ENCODE peak calls at places on chromosome 7, in eight cellular contexts. R, Y, A, J, Z, D, M and O are unnamed samples.

GRCh38 chr7:79401254-79401653 is 52.2 kb downstream of the MAGI2 start:
- DNase-seq in R (no peak), Y (no peak), A (no peak), J (no peak), Z (no peak), D (no peak), M (no peak), O (no peak)

GRCh38 chr7:1917221-1918062 is 247.4 kb downstream of the ELFN1 start:
- DNase-seq in R (peak; percentile 73), Y (no peak), A (no peak), J (no peak), Z (no peak), D (no peak), M (no peak), O (no peak)

GRCh38 chr7:1848013-1848640 is 178.1 kb downstream of the ELFN1 start:
- DNase-seq in R (no peak), Y (no peak), A (no peak), J (no peak), Z (no peak), D (no peak), M (no peak), O (no peak)

GRCh38 chr7:47477191-47478016 is 104.5 kb downstream of the TNS3 start:
- DNase-seq in R (no peak), Y (no peak), A (no peak), J (no peak), Z (no peak), D (no peak), M (no peak), O (no peak)

GRCh38 chr7:87474046-87474445 is 1.4 kb downstream of the ABCB4 start:
- DNase-seq in R (peak; percentile 20), Y (no peak), A (no peak), J (no peak), Z (peak; percentile 6), D (no peak), M (no peak), O (no peak)

GRCh38 chr7:124550036-124550435 is 215.6 kb downstream of the GPR37 start:
- DNase-seq in R (no peak), Y (no peak), A (no peak), J (no peak), Z (no peak), D (no peak), M (no peak), O (no peak)

GRCh38 chr7:147245274-147245673 is 1128.7 kb downstream of the CNTNAP2 start:
- DNase-seq in R (peak; percentile 33), Y (peak; percentile 39), A (peak; percentile 47), J (peak; percentile 51), Z (peak; percentile 56), D (peak; percentile 15), M (no peak), O (peak; percentile 76)

GRCh38 chr7:137130751-137131158 is 212.8 kb downstream of the PTN start:
- DNase-seq in R (peak; percentile 76), Y (no peak), A (no peak), J (no peak), Z (no peak), D (no peak), M (no peak), O (peak; percentile 90)

GRCh38 chr7:49346200-49346899 is 422.0 kb downstream of the CDC14C start:
- DNase-seq in R (no peak), Y (no peak), A (no peak), J (no peak), Z (no peak), D (no peak), M (no peak), O (no peak)

GRCh38 chr7:41224063-41224763 is 478.7 kb downstream of the INHBA start:
- DNase-seq in R (peak; percentile 60), Y (no peak), A (no peak), J (no peak), Z (peak; percentile 97), D (no peak), M (peak; percentile 51), O (peak; percentile 98)

GRCh38 chr7:116236020-116236630 is 25.8 kb downstream of the TES start:
- DNase-seq in R (peak; percentile 77), Y (peak; percentile 35), A (peak; percentile 29), J (peak; percentile 56), Z (peak; percentile 74), D (no peak), M (no peak), O (peak; percentile 70)

GRCh38 chr7:38169862-38170261 is 8.2 kb upstream of the STARD3NL start:
- DNase-seq in R (peak; percentile 72), Y (no peak), A (no peak), J (no peak), Z (peak; percentile 79), D (no peak), M (no peak), O (peak; percentile 81)

GRCh38 chr7:105015631-105015965 is 1.6 kb downstream of the KMT2E start:
- DNase-seq in R (peak; percentile 63), Y (peak; percentile 66), A (peak; percentile 47), J (peak; percentile 76), Z (peak; percentile 27), D (no peak), M (no peak), O (peak; percentile 34)

GRCh38 chr7:50953820-50954219 is 171.1 kb upstream of the GRB10 start:
- DNase-seq in R (peak; percentile 50), Y (no peak), A (no peak), J (peak; percentile 26), Z (peak; percentile 96), D (no peak), M (no peak), O (peak; percentile 83)

GRCh38 chr7:5591547-5591899 is 167.9 kb upstream of the TNRC18 start:
- DNase-seq in R (peak; percentile 83), Y (peak; percentile 70), A (no peak), J (peak; percentile 71), Z (peak; percentile 84), D (peak; percentile 29), M (no peak), O (peak; percentile 69)

GRCh38 chr7:36370046-36370445 is 19.6 kb upstream of the ANLN start:
- DNase-seq in R (no peak), Y (no peak), A (no peak), J (no peak), Z (no peak), D (no peak), M (no peak), O (no peak)

GRCh38 chr7:113197274-113197673 is 78.9 kb upstream of the SMIM30 start:
- DNase-seq in R (peak; percentile 88), Y (no peak), A (no peak), J (no peak), Z (peak; percentile 53), D (no peak), M (no peak), O (peak; percentile 55)

GRCh38 chr7:140084972-140085371 is 22.2 kb upstream of the PARP12 start:
- DNase-seq in R (no peak), Y (no peak), A (no peak), J (no peak), Z (no peak), D (no peak), M (no peak), O (no peak)

GRCh38 chr7:44063547-44063893 is 1.8 kb downstream of the PGAM2 start:
- DNase-seq in R (no peak), Y (no peak), A (no peak), J (peak; percentile 41), Z (no peak), D (no peak), M (no peak), O (no peak)

GRCh38 chr7:44131173-44132009 is 8.0 kb upstream of the POLD2 start:
- DNase-seq in R (peak; percentile 21), Y (peak; percentile 36), A (peak; percentile 58), J (peak; percentile 48), Z (peak; percentile 64), D (no peak), M (no peak), O (peak; percentile 44)

GRCh38 chr7:105112440-105113418 is 98.7 kb downstream of the KMT2E start:
- DNase-seq in R (no peak), Y (no peak), A (no peak), J (no peak), Z (no peak), D (no peak), M (no peak), O (no peak)

GRCh38 chr7:120991133-120991532 is 2.6 kb downstream of the CPED1 start:
- DNase-seq in R (no peak), Y (no peak), A (no peak), J (no peak), Z (no peak), D (no peak), M (no peak), O (no peak)

GRCh38 chr7:28266377-28266776 is 85.8 kb upstream of the JAZF1 start:
- DNase-seq in R (no peak), Y (no peak), A (no peak), J (no peak), Z (no peak), D (no peak), M (no peak), O (no peak)
- H2AFZ ChIP-seq in R (no peak overlapping the region), Y (no peak overlapping the region), A (no peak overlapping the region), J (no peak overlapping the region), Z (no peak overlapping the region), D (peak overlapping the region; percentile 64), M (no peak overlapping the region), O (no peak overlapping the region)

DNA sequence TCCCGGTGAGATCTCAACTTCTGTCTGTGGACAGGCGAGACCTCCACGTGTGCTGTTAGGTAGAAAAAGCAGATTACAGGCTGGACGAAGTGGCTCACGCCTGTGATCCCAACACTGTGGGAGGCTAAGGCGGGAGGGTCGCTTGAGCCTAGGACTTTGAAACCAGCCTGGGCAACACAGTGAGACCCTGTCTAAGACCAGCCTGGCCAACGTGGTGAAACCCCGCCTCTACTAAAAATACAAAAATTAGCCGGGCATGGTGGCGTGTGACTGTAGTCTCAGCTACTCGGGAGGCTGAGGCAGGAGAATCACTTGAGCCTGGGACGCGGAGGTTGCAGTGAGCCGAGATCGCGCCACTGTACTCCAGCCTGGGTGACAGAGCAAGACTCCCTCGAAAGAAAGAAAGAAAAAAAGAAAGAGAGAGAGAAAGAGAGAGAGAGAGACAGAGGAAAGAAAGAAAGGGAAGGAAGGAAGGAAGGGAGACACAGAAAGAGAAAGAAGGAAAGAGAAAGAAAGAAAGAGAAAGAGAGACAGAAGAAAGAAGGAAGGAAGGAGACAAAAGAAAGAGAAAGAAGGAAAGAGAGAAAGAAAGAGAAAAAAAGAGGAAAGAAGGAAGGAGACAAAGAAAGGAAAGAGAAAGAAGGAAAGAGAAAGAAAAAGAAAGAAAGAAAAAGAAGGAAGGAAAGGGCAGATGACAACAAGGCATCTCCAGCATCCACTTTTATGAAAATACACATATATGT is 29.6 kb upstream of the SUN1 start:
- DNase-seq in R (no peak), Y (no peak), A (no peak), J (no peak), Z (no peak), D (no peak), M (no peak), O (no peak)
- H2AFZ ChIP-seq in R (peak overlapping the region; percentile 74), Y (no peak overlapping the region), A (no peak overlapping the region), J (no peak overlapping the region), Z (no peak overlapping the region), D (no peak overlapping the region), M (no peak overlapping the region), O (no peak overlapping the region)

GRCh38 chr7:39948375-39948774 is 1.7 kb upstream of the CDK13 start:
- DNase-seq in R (peak; percentile 54), Y (peak; percentile 35), A (peak; percentile 45), J (no peak), Z (no peak), D (no peak), M (no peak), O (no peak)
- H2AFZ ChIP-seq in R (peak overlapping the region; percentile 95), Y (peak overlapping the region; percentile 87), A (peak overlapping the region; percentile 76), J (no peak overlapping the region), Z (no peak overlapping the region), D (peak overlapping the region; percentile 90), M (no peak overlapping the region), O (no peak overlapping the region)

DNA sequence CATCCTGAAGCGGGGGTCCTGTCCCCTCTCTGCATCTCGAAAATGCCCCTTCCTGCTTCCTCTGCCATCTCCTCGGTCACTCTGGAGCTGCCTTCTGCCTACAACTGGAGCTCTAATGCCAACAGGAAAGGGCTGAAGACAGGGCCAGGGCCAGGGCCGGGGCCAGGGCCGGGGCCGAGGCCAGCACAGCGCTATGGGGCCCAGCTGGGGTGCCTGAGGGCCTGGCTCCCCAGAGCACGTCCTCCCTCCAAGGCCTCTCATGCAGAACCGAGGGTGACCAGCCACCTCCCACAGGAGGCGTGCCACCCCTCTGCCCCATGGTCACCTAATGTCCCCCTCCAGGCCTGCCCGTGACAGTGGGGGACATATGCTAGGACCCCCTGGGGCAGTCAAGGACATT is 155.7 kb downstream of the PRKAG2 start:
- DNase-seq in R (no peak), Y (no peak), A (no peak), J (no peak), Z (no peak), D (no peak), M (no peak), O (no peak)
- H2AFZ ChIP-seq in R (no peak overlapping the region), Y (no peak overlapping the region), A (no peak overlapping the region), J (no peak overlapping the region), Z (no peak overlapping the region), D (no peak overlapping the region), M (no peak overlapping the region), O (no peak overlapping the region)